ENCODE peak calls at places on chromosomes 11 and 22, in seven cellular contexts. O, R, S, F, Q, D and N are unnamed samples.

GRCh38 chr22:23253475-23254055 is 73.3 kb downstream of the BCR start:
- DNase-seq in O (no peak), S (no peak), Q (no peak), R (no peak), F (no peak), D (no peak), N (no peak)

GRCh38 chr11:131909426-131910200 is 539.2 kb downstream of the NTM start:
- DNase-seq in F (no peak), Q (no peak), R (no peak), D (no peak), O (peak), S (no peak), N (no peak)

GRCh38 chr11:78416285-78417174 is 1.1 kb downstream of the GAB2 start:
- DNase-seq in O (peak), S (peak), R (peak), Q (peak), D (peak), F (peak), N (peak)

GRCh38 chr11:63557548-63557947 is 5.6 kb downstream of the PLAAT2 start:
- DNase-seq in O (no peak), F (no peak), D (no peak), Q (no peak), R (no peak), S (no peak), N (no peak)

GRCh38 chr11:43138621-43139140 is 173.1 kb upstream of the API5 start:
- DNase-seq in Q (no peak), O (no peak), R (no peak), D (no peak), F (no peak), S (no peak), N (no peak)

GRCh38 chr11:95831198-95831883 is 41.0 kb downstream of the CEP57 start:
- DNase-seq in D (no peak), Q (no peak), S (peak), O (peak), R (peak), F (no peak), N (no peak)

GRCh38 chr11:127862406-127862805 is 725.0 kb downstream of the ETS1 start:
- DNase-seq in O (peak), S (peak), D (no peak), R (peak), Q (no peak), F (no peak), N (no peak)

GRCh38 chr22:36554101-36554500 is 25.1 kb upstream of the EIF3D start:
- DNase-seq in Q (no peak), O (no peak), D (no peak), R (no peak), S (no peak), F (no peak), N (no peak)

GRCh38 chr22:50186181-50186731 is 543 bp downstream of the TRABD start:
- DNase-seq in Q (no peak), D (no peak), O (no peak), S (no peak), R (no peak), F (no peak), N (no peak)

GRCh38 chr22:49583886-49584505 is 243.7 kb downstream of the BRD1 start:
- DNase-seq in F (no peak), D (no peak), S (no peak), Q (no peak), R (no peak), O (no peak), N (no peak)

GRCh38 chr11:123742334-123742733 is 874 bp upstream of the ZNF202 start:
- DNase-seq in Q (no peak), D (no peak), F (no peak), O (no peak), S (no peak), R (no peak), N (no peak)

GRCh38 chr11:123188508-123189165 is 6.4 kb downstream of the CLMP start:
- DNase-seq in Q (no peak), O (peak), D (no peak), R (no peak), F (no peak), S (peak), N (no peak)

GRCh38 chr11:45243931-45244330 is 42.2 kb downstream of the SYT13 start:
- DNase-seq in O (no peak), F (no peak), D (no peak), S (no peak), Q (no peak), R (no peak), N (no peak)

GRCh38 chr11:58645854-58646253 is 23.4 kb downstream of the CNTF start:
- DNase-seq in O (no peak), S (no peak), D (no peak), Q (no peak), R (no peak), F (no peak), N (no peak)

GRCh38 chr11:118930152-118930712 is 4.5 kb upstream of the BCL9L start:
- DNase-seq in S (peak), D (peak), O (peak), Q (peak), R (peak), F (peak), N (peak)

GRCh38 chr11:125110996-125111340 is 458 bp downstream of the TMEM218 start:
- DNase-seq in D (no peak), F (peak), R (no peak), S (peak), Q (no peak), O (no peak), N (no peak)

GRCh38 chr11:95791385-95792033 is 1.2 kb downstream of the CEP57 start:
- DNase-seq in R (no peak), S (no peak), O (no peak), D (no peak), Q (no peak), F (no peak), N (no peak)